ENCODE peak calls at places on chromosomes 12 and 14, in seven cellular contexts. Y is EL; Z is GDM1; J is germinal center; E is amygdala; U is activated naive CD8-positive, alpha-beta T cell treated with anti-CD3 and anti-CD28 coated beads, Interleukin-2, amount 50 U/mL, for 24 hours; L is CD8-positive, alpha-beta memory T cell. H is an unnamed sample.

GRCh38 chr12:64621257-64621942 is 11.1 kb downstream of the RASSF3 start:
- DNase-seq in L (no peak), E (no peak), J (peak), U (no peak), Z (peak), Y (peak), H (peak)

GRCh38 chr14:101223561-101224162 is 320.1 kb upstream of the RTL1 start:
- DNase-seq in E (no peak), J (no peak), Y (no peak), L (no peak), U (no peak), Z (no peak), H (no peak)

GRCh38 chr12:113040722-113041168 is 15.8 kb upstream of the DTX1 start:
- DNase-seq in E (no peak), L (no peak), U (no peak), Y (peak), J (no peak), Z (no peak), H (peak)

GRCh38 chr14:92726135-92726932 is 22.1 kb downstream of the LGMN start:
- DNase-seq in U (peak), L (no peak), J (no peak), Z (no peak), E (no peak), Y (peak), H (peak)

GRCh38 chr14:93115920-93116675 is at the start of gene ITPK1:
- DNase-seq in J (peak), E (no peak), U (peak), L (peak), Z (peak), Y (peak), H (no peak)

GRCh38 chr14:70018246-70018645 is 139.0 kb downstream of the SMOC1 start:
- DNase-seq in J (no peak), Y (no peak), L (no peak), Z (no peak), E (no peak), U (no peak), H (no peak)

GRCh38 chr12:131766382-131767107 is 55.7 kb downstream of the SFSWAP start:
- DNase-seq in Z (no peak), U (no peak), E (no peak), Y (no peak), L (no peak), J (peak), H (no peak)

GRCh38 chr12:50614167-50614762 is 109.5 kb downstream of the DIP2B start:
- DNase-seq in Y (peak), E (no peak), Z (no peak), J (no peak), U (no peak), L (no peak), H (peak)

GRCh38 chr12:2775431-2775830 is 19.3 kb upstream of the FKBP4 start:
- DNase-seq in L (no peak), Z (no peak), E (no peak), Y (no peak), U (no peak), J (no peak), H (no peak)

GRCh38 chr12:25830456-25830855 is 128.0 kb upstream of the RASSF8 start:
- DNase-seq in J (no peak), Z (no peak), Y (no peak), E (no peak), U (no peak), L (no peak), H (peak)

GRCh38 chr14:54606631-54607133 is 39.8 kb downstream of the SAMD4A start:
- DNase-seq in J (no peak), L (no peak), Y (peak), Z (no peak), U (no peak), E (no peak), H (peak)

GRCh38 chr12:130879212-130879686 is 7.4 kb downstream of the RAN start:
- DNase-seq in J (peak), L (no peak), U (no peak), E (no peak), Z (no peak), Y (no peak), H (no peak)

GRCh38 chr14:54529811-54530210 is 20.1 kb downstream of the CGRRF1 start:
- DNase-seq in E (no peak), J (no peak), Y (peak), Z (no peak), U (no peak), L (no peak), H (peak)

GRCh38 chr12:41619705-41620104 is 431.6 kb downstream of the PDZRN4 start:
- DNase-seq in Y (no peak), Z (no peak), L (no peak), U (no peak), J (no peak), E (no peak), H (no peak)

GRCh38 chr12:85016423-85016822 is 19.7 kb downstream of the TSPAN19 start:
- DNase-seq in U (no peak), J (no peak), E (no peak), L (no peak), Z (no peak), Y (peak), H (peak)

GRCh38 chr12:130054803-130055202 is 107.5 kb upstream of the FZD10 start:
- DNase-seq in L (no peak), E (no peak), Z (no peak), Y (no peak), J (no peak), U (no peak), H (no peak)

GRCh38 chr14:104393898-104394605 is 185.5 kb upstream of the C14orf180 start:
- DNase-seq in Y (no peak), L (peak), U (peak), J (peak), E (no peak), Z (peak), H (no peak)

GRCh38 chr14:51079489-51079888 is 15.4 kb downstream of the TRIM9 start:
- DNase-seq in J (no peak), L (no peak), U (no peak), Z (no peak), E (no peak), Y (no peak), H (no peak)

GRCh38 chr14:54420478-54421116 is 20.6 kb downstream of the CNIH1 start:
- DNase-seq in Z (no peak), L (no peak), E (no peak), Y (peak), U (no peak), J (no peak), H (peak)

GRCh38 chr14:101721951-101722661 is 39.4 kb upstream of the PPP2R5C start:
- DNase-seq in L (peak), J (peak), Z (peak), E (no peak), Y (peak), U (peak), H (peak)

GRCh38 chr12:10365716-10366433 is 24.0 kb downstream of the KLRK1 start:
- DNase-seq in E (no peak), Z (no peak), J (no peak), L (no peak), U (no peak), Y (peak), H (no peak)

H was measured in HFFc6.